ENCODE peak calls at places on chromosomes 4 and X, in six cellular contexts. M is memory B cell; Y is omental fat pad; J is brain microvascular endothelial cell; N is activated T-cell treated with anti-CD3 and anti-CD28 coated beads, Interleukin-2, amount 50 U/mL, for 72 hours; T is lower leg skin. Z is an unnamed sample.

GRCh38 chr4:24747234-24747975 is 48.0 kb upstream of the SOD3 start:
- DNase-seq in M (no peak), Y (no peak), J (no peak), N (no peak), T (no peak), Z (no peak)

GRCh38 chr4:122602277-122603142 is 18.4 kb downstream of the IL21 start:
- DNase-seq in M (no peak), Y (no peak), J (peak), N (no peak), T (no peak), Z (peak)

GRCh38 chr4:54025582-54025981 is 38.8 kb downstream of the CHIC2 start:
- DNase-seq in M (no peak), Y (no peak), J (no peak), N (no peak), T (no peak), Z (no peak)

GRCh38 chr4:64713256-64713840 is 304.1 kb upstream of the TECRL start:
- DNase-seq in M (no peak), Y (no peak), J (peak), N (no peak), T (no peak), Z (peak)

GRCh38 chr4:149031399-149031798 is 589.2 kb upstream of the NR3C2 start:
- DNase-seq in M (no peak), Y (no peak), J (no peak), N (no peak), T (no peak), Z (peak)

GRCh38 chr4:76435689-76436176 is 704 bp downstream of the SHROOM3 start:
- DNase-seq in M (no peak), Y (no peak), J (no peak), N (no peak), T (no peak), Z (no peak)

GRCh38 chr4:190020790-190021717 is 6.0 kb downstream of the FRG2 start:
- DNase-seq in M (no peak), Y (no peak), J (no peak), N (peak), T (no peak), Z (peak)

GRCh38 chrX:130167040-130167439 is 1.4 kb upstream of the AIFM1 start:
- DNase-seq in M (no peak), Y (no peak), J (no peak), N (no peak), T (no peak), Z (no peak)

GRCh38 chrX:19886375-19886774 is 1.0 kb downstream of the SH3KBP1 start:
- DNase-seq in M (no peak), Y (no peak), J (no peak), N (no peak), T (no peak), Z (no peak)

GRCh38 chr4:176635372-176636261 is 157.1 kb downstream of the VEGFC start:
- DNase-seq in M (no peak), Y (no peak), J (peak), N (no peak), T (no peak), Z (peak)

GRCh38 chr4:10607206-10607605 is 77.4 kb downstream of the CLNK start:
- DNase-seq in M (no peak), Y (no peak), J (peak), N (no peak), T (no peak), Z (no peak)

GRCh38 chrX:36434521-36434920 is 515.0 kb downstream of the CFAP47 start:
- DNase-seq in M (no peak), Y (no peak), J (no peak), N (no peak), T (no peak), Z (no peak)

GRCh38 chr4:73976217-73976616 is 5.6 kb downstream of the PF4 start:
- DNase-seq in M (no peak), Y (no peak), J (no peak), N (no peak), T (no peak), Z (no peak)

GRCh38 chr4:3303445-3303824 is 10.6 kb downstream of the RGS12 start:
- DNase-seq in M (no peak), Y (no peak), J (no peak), N (no peak), T (no peak), Z (no peak)

GRCh38 chr4:173243917-173244658 is 75.5 kb downstream of the GALNT7 start:
- DNase-seq in M (no peak), Y (no peak), J (no peak), N (no peak), T (no peak), Z (no peak)

GRCh38 chrX:98029861-98030260 is 1146.2 kb downstream of the RPA4 start:
- DNase-seq in M (no peak), Y (no peak), J (no peak), N (no peak), T (no peak), Z (no peak)

GRCh38 chr4:153014460-153014859 is 78.3 kb downstream of the FHDC1 start:
- DNase-seq in M (no peak), Y (no peak), J (peak), N (no peak), T (no peak), Z (no peak)

GRCh38 chr4:168515222-168516011 is 18.6 kb downstream of the PALLD start:
- DNase-seq in M (no peak), Y (no peak), J (no peak), N (no peak), T (no peak), Z (no peak)

GRCh38 chr4:77104405-77105292 is 28.9 kb upstream of the CCNI start:
- DNase-seq in M (no peak), Y (no peak), J (peak), N (no peak), T (peak), Z (peak)

GRCh38 chrX:574355-574754 is 56.2 kb upstream of the SHOX start:
- DNase-seq in M (no peak), Y (no peak), J (no peak), N (no peak), T (no peak), Z (no peak)

GRCh38 chr4:39304651-39305050 is 61.5 kb downstream of the RFC1 start:
- DNase-seq in M (no peak), Y (no peak), J (peak), N (no peak), T (no peak), Z (no peak)

GRCh38 chrX:133394765-133395164 is 20.5 kb downstream of the GPC4 start:
- DNase-seq in M (no peak), Y (no peak), J (no peak), N (no peak), T (no peak), Z (no peak)

GRCh38 chr4:127140306-127140705 is 492.5 kb upstream of the INTU start:
- DNase-seq in M (no peak), Y (no peak), J (no peak), N (no peak), T (no peak), Z (peak)

GRCh38 chrX:150544222-150544787 is 24.1 kb upstream of the MTM1 start:
- DNase-seq in M (no peak), Y (no peak), J (no peak), N (no peak), T (no peak), Z (peak)

GRCh38 chrX:47483310-47484268 is 567 bp upstream of the ZNF41 start:
- DNase-seq in M (no peak), Y (no peak), J (no peak), N (no peak), T (no peak), Z (peak)

GRCh38 chrX:25968920-25969319 is 169.2 kb upstream of the MAGEB18 start:
- DNase-seq in M (no peak), Y (no peak), J (no peak), N (peak), T (no peak), Z (no peak)

GRCh38 chrX:2894885-2895292 is 34.2 kb downstream of the ARSD start:
- DNase-seq in M (no peak), Y (no peak), J (no peak), N (no peak), T (no peak), Z (no peak)

GRCh38 chr4:128427832-128428366 is 140.3 kb upstream of the PGRMC2 start:
- DNase-seq in M (no peak), Y (no peak), J (peak), N (no peak), T (no peak), Z (peak)

GRCh38 chrX:48520455-48520854 is 1.2 kb upstream of the EBP start:
- DNase-seq in M (no peak), Y (no peak), J (no peak), N (peak), T (no peak), Z (no peak)

GRCh38 chr4:52957220-52957686 is 95.1 kb downstream of the RASL11B start:
- DNase-seq in M (no peak), Y (no peak), J (no peak), N (no peak), T (no peak), Z (no peak)

GRCh38 chr4:129384974-129385373 is 289.0 kb downstream of the C4orf33 start:
- DNase-seq in M (no peak), Y (no peak), J (no peak), N (no peak), T (no peak), Z (peak)

GRCh38 chrX:21972721-21973120 is 32.2 kb downstream of the SMS start:
- DNase-seq in M (no peak), Y (no peak), J (peak), N (peak), T (no peak), Z (no peak)

GRCh38 chr4:57710053-57710452 is 599.9 kb upstream of the IGFBP7 start:
- DNase-seq in M (no peak), Y (no peak), J (no peak), N (no peak), T (no peak), Z (no peak)

GRCh38 chrX:18984381-18985185 is 669 bp upstream of the PHKA2 start:
- DNase-seq in M (peak), Y (peak), J (peak), N (peak), T (peak), Z (peak)

GRCh38 chr4:154507170-154507569 is 15.6 kb upstream of the DCHS2 start:
- DNase-seq in M (no peak), Y (no peak), J (no peak), N (no peak), T (no peak), Z (peak)

GRCh38 chrX:43345166-43345565 is 310.9 kb upstream of the MAOA start:
- DNase-seq in M (no peak), Y (no peak), J (no peak), N (no peak), T (no peak), Z (no peak)

GRCh38 chr4:78592104-78592783 is 40.7 kb downstream of the ANXA3 start:
- DNase-seq in M (peak), Y (no peak), J (no peak), N (no peak), T (no peak), Z (peak)

GRCh38 chr4:149512489-149512888 is 303.2 kb downstream of the IQCM start:
- DNase-seq in M (no peak), Y (no peak), J (no peak), N (no peak), T (no peak), Z (no peak)